ENCODE peak calls at places on chromosome 14, in six cellular contexts. One of them, this sample, is unnamed. For H3K27me3, the result is how much of the 10 kb centered on the place peaks cover.

GRCh38 chr14:68627050-68627867 is 165.6 kb downstream of the ZFP36L1 start:
- DNase-seq in mesendoderm: peak
- DNase-seq in CD8-positive, alpha-beta memory T cell: no peak
- DNase-seq in hepatocyte: no peak
- DNase-seq in CD8-positive, alpha-beta T cell: no peak
- DNase-seq in fibroblast of lung: no peak
- DNase-seq in this sample: peak

GRCh38 chr14:64899958-64900357 is 14.3 kb upstream of the CHURC1 start:
- DNase-seq in mesendoderm: peak
- DNase-seq in CD8-positive, alpha-beta memory T cell: no peak
- DNase-seq in hepatocyte: no peak
- DNase-seq in CD8-positive, alpha-beta T cell: no peak
- DNase-seq in fibroblast of lung: no peak
- DNase-seq in this sample: no peak

GRCh38 chr14:76647699-76648298 is 113.5 kb upstream of the VASH1 start:
- DNase-seq in mesendoderm: peak
- DNase-seq in CD8-positive, alpha-beta memory T cell: no peak
- DNase-seq in hepatocyte: peak
- DNase-seq in CD8-positive, alpha-beta T cell: no peak
- DNase-seq in fibroblast of lung: peak
- DNase-seq in this sample: peak

GRCh38 chr14:59085207-59085739 is 103.2 kb upstream of the DAAM1 start:
- DNase-seq in mesendoderm: peak
- DNase-seq in CD8-positive, alpha-beta memory T cell: no peak
- DNase-seq in hepatocyte: no peak
- DNase-seq in CD8-positive, alpha-beta T cell: no peak
- DNase-seq in fibroblast of lung: no peak
- DNase-seq in this sample: no peak

GRCh38 chr14:77303417-77304156 is 17.1 kb downstream of the POMT2 start:
- DNase-seq in mesendoderm: peak
- DNase-seq in CD8-positive, alpha-beta memory T cell: no peak
- DNase-seq in hepatocyte: peak
- DNase-seq in CD8-positive, alpha-beta T cell: peak
- DNase-seq in fibroblast of lung: peak
- DNase-seq in this sample: no peak

GRCh38 chr14:20327005-20327869 is 5.8 kb downstream of the CCNB1IP1 start:
- DNase-seq in mesendoderm: peak
- DNase-seq in CD8-positive, alpha-beta memory T cell: no peak
- DNase-seq in hepatocyte: peak
- DNase-seq in CD8-positive, alpha-beta T cell: no peak
- DNase-seq in fibroblast of lung: peak
- DNase-seq in this sample: no peak

GRCh38 chr14:71348394-71348793 is 441.1 kb downstream of the PCNX1 start:
- DNase-seq in mesendoderm: no peak
- DNase-seq in CD8-positive, alpha-beta memory T cell: no peak
- DNase-seq in hepatocyte: no peak
- DNase-seq in CD8-positive, alpha-beta T cell: no peak
- DNase-seq in fibroblast of lung: no peak
- DNase-seq in this sample: no peak

GRCh38 chr14:47189911-47190503 is 485.4 kb downstream of the MDGA2 start:
- DNase-seq in mesendoderm: no peak
- DNase-seq in CD8-positive, alpha-beta memory T cell: no peak
- DNase-seq in hepatocyte: no peak
- DNase-seq in CD8-positive, alpha-beta T cell: no peak
- DNase-seq in fibroblast of lung: no peak
- DNase-seq in this sample: no peak

GRCh38 chr14:105532735-105533141 is 6.4 kb downstream of the TMEM121 start:
- DNase-seq in mesendoderm: no peak
- DNase-seq in CD8-positive, alpha-beta memory T cell: no peak
- DNase-seq in hepatocyte: peak
- DNase-seq in CD8-positive, alpha-beta T cell: no peak
- DNase-seq in fibroblast of lung: peak
- DNase-seq in this sample: no peak

GRCh38 chr14:93085916-93086315 is 29.8 kb downstream of the ITPK1 start:
- DNase-seq in mesendoderm: peak
- DNase-seq in CD8-positive, alpha-beta memory T cell: no peak
- DNase-seq in hepatocyte: no peak
- DNase-seq in CD8-positive, alpha-beta T cell: no peak
- DNase-seq in fibroblast of lung: no peak
- DNase-seq in this sample: no peak

GRCh38 chr14:71720978-71721624 is 211.1 kb upstream of the RGS6 start:
- DNase-seq in mesendoderm: peak
- DNase-seq in CD8-positive, alpha-beta memory T cell: no peak
- DNase-seq in hepatocyte: peak
- DNase-seq in CD8-positive, alpha-beta T cell: no peak
- DNase-seq in fibroblast of lung: peak
- DNase-seq in this sample: no peak

GRCh38 chr14:22773162-22774010 is 6.9 kb downstream of the OXA1L start:
- DNase-seq in mesendoderm: no peak
- DNase-seq in CD8-positive, alpha-beta memory T cell: no peak
- DNase-seq in hepatocyte: no peak
- DNase-seq in CD8-positive, alpha-beta T cell: no peak
- DNase-seq in fibroblast of lung: no peak
- DNase-seq in this sample: no peak

GRCh38 chr14:101828038-101828437 is 66.5 kb downstream of the PPP2R5C start:
- DNase-seq in mesendoderm: no peak
- DNase-seq in CD8-positive, alpha-beta memory T cell: no peak
- DNase-seq in hepatocyte: no peak
- DNase-seq in CD8-positive, alpha-beta T cell: no peak
- DNase-seq in fibroblast of lung: peak
- DNase-seq in this sample: no peak

GRCh38 chr14:59438148-59438766 is 26.9 kb downstream of the GPR135 start:
- DNase-seq in mesendoderm: no peak
- DNase-seq in CD8-positive, alpha-beta memory T cell: no peak
- DNase-seq in hepatocyte: no peak
- DNase-seq in CD8-positive, alpha-beta T cell: no peak
- DNase-seq in fibroblast of lung: peak
- DNase-seq in this sample: no peak

GRCh38 chr14:77761205-77761931 is 412 bp upstream of the SNW1 start:
- DNase-seq in mesendoderm: peak
- DNase-seq in CD8-positive, alpha-beta memory T cell: no peak
- DNase-seq in hepatocyte: peak
- DNase-seq in CD8-positive, alpha-beta T cell: no peak
- DNase-seq in fibroblast of lung: peak
- DNase-seq in this sample: peak

GRCh38 chr14:81164167-81164774 is 56.5 kb downstream of the GTF2A1 start:
- DNase-seq in mesendoderm: peak
- DNase-seq in CD8-positive, alpha-beta memory T cell: no peak
- DNase-seq in hepatocyte: peak
- DNase-seq in CD8-positive, alpha-beta T cell: peak
- DNase-seq in fibroblast of lung: peak
- DNase-seq in this sample: peak

GRCh38 chr14:22263961-22264360 is 325.1 kb downstream of the DAD1 start:
- DNase-seq in mesendoderm: peak
- DNase-seq in CD8-positive, alpha-beta memory T cell: no peak
- DNase-seq in hepatocyte: no peak
- DNase-seq in CD8-positive, alpha-beta T cell: no peak
- DNase-seq in fibroblast of lung: no peak
- DNase-seq in this sample: no peak

GRCh38 chr14:25215607-25216006 is 165.7 kb upstream of the STXBP6 start:
- DNase-seq in mesendoderm: no peak
- DNase-seq in CD8-positive, alpha-beta memory T cell: no peak
- DNase-seq in hepatocyte: no peak
- DNase-seq in CD8-positive, alpha-beta T cell: no peak
- DNase-seq in fibroblast of lung: no peak
- DNase-seq in this sample: no peak

GRCh38 chr14:62117010-62117717 is 354.9 kb downstream of the SNAPC1 start:
- DNase-seq in mesendoderm: peak
- DNase-seq in CD8-positive, alpha-beta memory T cell: peak
- DNase-seq in hepatocyte: peak
- DNase-seq in CD8-positive, alpha-beta T cell: peak
- DNase-seq in fibroblast of lung: peak
- DNase-seq in this sample: peak

GRCh38 chr14:71555654-71556559 is 376.3 kb upstream of the RGS6 start:
- DNase-seq in mesendoderm: no peak
- DNase-seq in CD8-positive, alpha-beta memory T cell: peak
- DNase-seq in hepatocyte: peak
- DNase-seq in CD8-positive, alpha-beta T cell: peak
- DNase-seq in fibroblast of lung: no peak
- DNase-seq in this sample: no peak

GRCh38 chr14:72788972-72789728 is 104.8 kb downstream of the DPF3 start:
- DNase-seq in mesendoderm: peak
- DNase-seq in CD8-positive, alpha-beta memory T cell: no peak
- DNase-seq in hepatocyte: no peak
- DNase-seq in CD8-positive, alpha-beta T cell: no peak
- DNase-seq in fibroblast of lung: no peak
- DNase-seq in this sample: no peak

GRCh38 chr14:22986508-22987054 is 4.2 kb upstream of the AJUBA start:
- DNase-seq in mesendoderm: peak
- DNase-seq in CD8-positive, alpha-beta memory T cell: peak
- DNase-seq in hepatocyte: peak
- DNase-seq in CD8-positive, alpha-beta T cell: peak
- DNase-seq in fibroblast of lung: peak
- DNase-seq in this sample: peak

GRCh38 chr14:52733824-52734223 is 3.9 kb downstream of the STYX start:
- DNase-seq in mesendoderm: peak
- DNase-seq in CD8-positive, alpha-beta memory T cell: no peak
- DNase-seq in hepatocyte: no peak
- DNase-seq in CD8-positive, alpha-beta T cell: no peak
- DNase-seq in fibroblast of lung: no peak
- DNase-seq in this sample: no peak

GRCh38 chr14:61601923-61602732 is 93.2 kb upstream of the HIF1A start:
- DNase-seq in mesendoderm: peak
- DNase-seq in CD8-positive, alpha-beta memory T cell: no peak
- DNase-seq in hepatocyte: no peak
- DNase-seq in CD8-positive, alpha-beta T cell: no peak
- DNase-seq in fibroblast of lung: no peak
- DNase-seq in this sample: no peak

GRCh38 chr14:41461380-41461779 is 145.3 kb upstream of the LRFN5 start:
- DNase-seq in mesendoderm: no peak
- DNase-seq in CD8-positive, alpha-beta memory T cell: no peak
- DNase-seq in hepatocyte: no peak
- DNase-seq in CD8-positive, alpha-beta T cell: no peak
- DNase-seq in fibroblast of lung: no peak
- DNase-seq in this sample: no peak

GRCh38 chr14:35814371-35815005 is 5.4 kb upstream of the RALGAPA1 start:
- DNase-seq in mesendoderm: peak
- DNase-seq in CD8-positive, alpha-beta memory T cell: peak
- DNase-seq in hepatocyte: peak
- DNase-seq in CD8-positive, alpha-beta T cell: peak
- DNase-seq in fibroblast of lung: peak
- DNase-seq in this sample: peak

GRCh38 chr14:24411468-24412454 is 13.0 kb downstream of the NYNRIN start:
- DNase-seq in mesendoderm: peak
- DNase-seq in CD8-positive, alpha-beta memory T cell: no peak
- DNase-seq in hepatocyte: peak
- DNase-seq in CD8-positive, alpha-beta T cell: no peak
- DNase-seq in fibroblast of lung: peak
- DNase-seq in this sample: no peak

GRCh38 chr14:58298880-58299664 is 717 bp downstream of the ARID4A start:
- DNase-seq in mesendoderm: peak
- DNase-seq in CD8-positive, alpha-beta memory T cell: peak
- DNase-seq in hepatocyte: peak
- DNase-seq in CD8-positive, alpha-beta T cell: peak
- DNase-seq in fibroblast of lung: no peak
- DNase-seq in this sample: peak

GRCh38 chr14:74891870-74892269 is 10.2 kb downstream of the DLST start:
- DNase-seq in mesendoderm: no peak
- DNase-seq in CD8-positive, alpha-beta memory T cell: no peak
- DNase-seq in hepatocyte: no peak
- DNase-seq in CD8-positive, alpha-beta T cell: no peak
- DNase-seq in fibroblast of lung: no peak
- DNase-seq in this sample: no peak

GRCh38 chr14:56815301-56815700 is 5.0 kb upstream of the OTX2 start:
- DNase-seq in mesendoderm: no peak
- DNase-seq in CD8-positive, alpha-beta memory T cell: no peak
- DNase-seq in hepatocyte: no peak
- DNase-seq in CD8-positive, alpha-beta T cell: no peak
- DNase-seq in fibroblast of lung: no peak
- DNase-seq in this sample: no peak
- H3K27me3 ChIP-seq in mesendoderm: under half
- H3K27me3 ChIP-seq in CD8-positive, alpha-beta memory T cell: under half
- H3K27me3 ChIP-seq in hepatocyte: half or more
- H3K27me3 ChIP-seq in CD8-positive, alpha-beta T cell: under half
- H3K27me3 ChIP-seq in fibroblast of lung: under half
- H3K27me3 ChIP-seq in this sample: under half

DNA sequence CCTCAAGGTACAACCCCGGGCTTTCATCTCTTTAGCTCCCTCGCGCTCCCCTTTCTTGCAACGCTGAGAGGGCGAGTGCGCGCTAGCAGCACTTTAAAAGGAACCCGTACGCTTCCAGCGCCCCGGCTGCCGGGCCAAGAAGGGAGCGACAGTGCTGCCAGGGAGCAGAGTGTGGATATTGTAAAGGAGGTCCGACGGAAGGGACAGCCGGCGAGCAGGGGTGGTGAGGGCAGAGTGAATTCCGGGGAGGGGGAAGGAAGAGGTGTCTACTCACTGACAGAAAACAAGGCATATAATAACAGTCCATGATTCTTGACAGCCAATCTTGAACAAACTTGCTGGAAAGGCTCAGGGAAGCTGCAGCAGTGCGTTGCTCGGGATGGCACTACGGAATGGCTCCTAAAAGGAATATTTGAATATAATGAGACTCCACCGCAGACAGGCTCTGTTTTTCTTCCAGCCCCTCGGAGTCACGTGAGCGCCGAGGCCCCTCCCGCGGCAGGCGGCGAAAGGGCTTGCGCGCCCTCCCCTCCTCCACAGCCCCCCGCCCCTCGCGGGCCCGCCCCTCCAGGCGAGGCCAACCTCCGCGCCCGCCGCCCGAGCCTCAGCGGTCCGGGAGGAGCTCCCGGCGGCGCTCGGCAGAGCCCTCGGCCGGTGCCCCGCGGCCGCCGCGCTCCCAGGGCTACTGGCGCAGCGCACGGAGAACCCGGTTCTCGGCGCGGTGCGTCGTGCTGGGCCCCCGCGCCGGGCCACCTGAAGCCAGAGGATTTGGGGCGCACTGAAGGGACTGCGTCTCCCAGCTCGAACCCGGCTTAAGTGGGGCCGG is 3.4 kb downstream of the BMP4 start:
- DNase-seq in mesendoderm: peak
- DNase-seq in CD8-positive, alpha-beta memory T cell: no peak
- DNase-seq in hepatocyte: peak
- DNase-seq in CD8-positive, alpha-beta T cell: no peak
- DNase-seq in fibroblast of lung: peak
- DNase-seq in this sample: peak
- H3K27me3 ChIP-seq in mesendoderm: under half
- H3K27me3 ChIP-seq in CD8-positive, alpha-beta memory T cell: under half
- H3K27me3 ChIP-seq in hepatocyte: under half
- H3K27me3 ChIP-seq in CD8-positive, alpha-beta T cell: under half
- H3K27me3 ChIP-seq in fibroblast of lung: under half
- H3K27me3 ChIP-seq in this sample: under half

DNA sequence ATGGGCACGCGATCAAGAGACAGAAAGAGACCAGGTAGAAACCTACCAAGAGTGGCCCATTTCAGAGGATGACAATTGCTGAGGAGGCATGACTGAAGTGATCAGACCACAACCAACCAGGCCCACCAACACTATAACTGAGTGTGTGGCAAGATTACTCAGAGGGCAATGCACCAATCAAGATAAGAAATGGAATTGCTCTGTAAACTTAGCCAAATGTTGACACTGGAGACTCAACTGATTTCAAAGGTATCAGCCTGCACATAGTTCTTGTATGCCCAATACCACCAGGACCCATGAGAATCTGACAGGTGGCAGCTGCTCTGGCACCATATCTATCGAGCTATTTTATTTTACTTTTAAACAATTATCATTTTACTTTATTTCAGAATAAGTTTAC is 128.9 kb downstream of the FOXN3 start:
- DNase-seq in mesendoderm: no peak
- DNase-seq in CD8-positive, alpha-beta memory T cell: no peak
- DNase-seq in hepatocyte: no peak
- DNase-seq in CD8-positive, alpha-beta T cell: no peak
- DNase-seq in fibroblast of lung: no peak
- DNase-seq in this sample: peak
- H3K27me3 ChIP-seq in mesendoderm: under half
- H3K27me3 ChIP-seq in CD8-positive, alpha-beta memory T cell: under half
- H3K27me3 ChIP-seq in hepatocyte: under half
- H3K27me3 ChIP-seq in CD8-positive, alpha-beta T cell: under half
- H3K27me3 ChIP-seq in fibroblast of lung: under half
- H3K27me3 ChIP-seq in this sample: under half

GRCh38 chr14:95994593-95994928 is 44.6 kb upstream of the C14orf132 start:
- DNase-seq in mesendoderm: no peak
- DNase-seq in CD8-positive, alpha-beta memory T cell: no peak
- DNase-seq in hepatocyte: no peak
- DNase-seq in CD8-positive, alpha-beta T cell: no peak
- DNase-seq in fibroblast of lung: no peak
- DNase-seq in this sample: no peak
- H3K27me3 ChIP-seq in mesendoderm: under half
- H3K27me3 ChIP-seq in CD8-positive, alpha-beta memory T cell: under half
- H3K27me3 ChIP-seq in hepatocyte: under half
- H3K27me3 ChIP-seq in CD8-positive, alpha-beta T cell: under half
- H3K27me3 ChIP-seq in fibroblast of lung: under half
- H3K27me3 ChIP-seq in this sample: under half